ENCODE peak calls at places on chromosome 4, in eight cellular contexts. C, H, Z, O, F, Y, G and B are unnamed samples.

GRCh38 chr4:17911608-17912007 is 100.8 kb downstream of the NCAPG start:
- DNase-seq in C (no peak), H (no peak), Z (no peak), O (no peak), F (no peak), Y (no peak), G (no peak), B (no peak)

GRCh38 chr4:27886075-27886474 is 1025.4 kb downstream of the STIM2 start:
- DNase-seq in C (no peak), H (no peak), Z (no peak), O (no peak), F (no peak), Y (no peak), G (no peak), B (no peak)

GRCh38 chr4:158319880-158320279 is 109.6 kb downstream of the TMEM144 start:
- DNase-seq in C (no peak), H (no peak), Z (no peak), O (no peak), F (no peak), Y (no peak), G (no peak), B (no peak)

GRCh38 chr4:11618666-11619282 is 190.1 kb upstream of the HS3ST1 start:
- DNase-seq in C (no peak), H (no peak), Z (no peak), O (no peak), F (no peak), Y (no peak), G (no peak), B (no peak)

GRCh38 chr4:84678976-84679744 is 96.2 kb downstream of the CDS1 start:
- DNase-seq in C (no peak), H (no peak), Z (no peak), O (no peak), F (no peak), Y (no peak), G (no peak), B (no peak)

GRCh38 chr4:244471-244870 is 60.8 kb downstream of the ZNF732 start:
- DNase-seq in C (peak; percentile 35), H (peak; percentile 9), Z (peak; percentile 11), O (peak; percentile 39), F (peak; percentile 12), Y (peak; percentile 29), G (peak; percentile 72), B (no peak)

GRCh38 chr4:54971474-54971950 is 153.9 kb downstream of the KDR start:
- DNase-seq in C (peak; percentile 77), H (peak; percentile 32), Z (no peak), O (no peak), F (peak; percentile 53), Y (peak; percentile 45), G (peak; percentile 69), B (peak; percentile 35)

GRCh38 chr4:69321153-69321729 is 41.0 kb downstream of the UGT2B28 start:
- DNase-seq in C (no peak), H (peak; percentile 34), Z (no peak), O (no peak), F (no peak), Y (no peak), G (no peak), B (no peak)

GRCh38 chr4:3261411-3262207 is 12.7 kb downstream of the MSANTD1 start:
- DNase-seq in C (no peak), H (no peak), Z (no peak), O (no peak), F (no peak), Y (no peak), G (no peak), B (no peak)

GRCh38 chr4:56466910-56467283 is 520 bp upstream of the SRP72 start:
- DNase-seq in C (no peak), H (no peak), Z (no peak), O (no peak), F (no peak), Y (no peak), G (peak; percentile 43), B (no peak)

GRCh38 chr4:3651267-3651846 is 114.8 kb upstream of the ADRA2C start:
- DNase-seq in C (no peak), H (no peak), Z (no peak), O (no peak), F (no peak), Y (no peak), G (no peak), B (no peak)

GRCh38 chr4:127622923-127623754 is 9.6 kb upstream of the INTU start:
- DNase-seq in C (peak; percentile 57), H (peak; percentile 64), Z (no peak), O (no peak), F (no peak), Y (no peak), G (peak; percentile 41), B (peak; percentile 25)

GRCh38 chr4:139900964-139901376 is 235.4 kb downstream of the MGST2 start:
- DNase-seq in C (no peak), H (peak; percentile 56), Z (no peak), O (no peak), F (no peak), Y (no peak), G (no peak), B (no peak)

GRCh38 chr4:139903845-139904244 is 238.2 kb downstream of the MGST2 start:
- DNase-seq in C (no peak), H (no peak), Z (no peak), O (no peak), F (no peak), Y (no peak), G (no peak), B (no peak)

GRCh38 chr4:139901516-139902327 is 236.1 kb downstream of the MGST2 start:
- DNase-seq in C (peak; percentile 79), H (peak; percentile 71), Z (no peak), O (no peak), F (no peak), Y (no peak), G (no peak), B (no peak)

GRCh38 chr4:139904406-139904805 is 238.8 kb downstream of the MGST2 start:
- DNase-seq in C (no peak), H (no peak), Z (no peak), O (no peak), F (no peak), Y (no peak), G (no peak), B (no peak)

DNA sequence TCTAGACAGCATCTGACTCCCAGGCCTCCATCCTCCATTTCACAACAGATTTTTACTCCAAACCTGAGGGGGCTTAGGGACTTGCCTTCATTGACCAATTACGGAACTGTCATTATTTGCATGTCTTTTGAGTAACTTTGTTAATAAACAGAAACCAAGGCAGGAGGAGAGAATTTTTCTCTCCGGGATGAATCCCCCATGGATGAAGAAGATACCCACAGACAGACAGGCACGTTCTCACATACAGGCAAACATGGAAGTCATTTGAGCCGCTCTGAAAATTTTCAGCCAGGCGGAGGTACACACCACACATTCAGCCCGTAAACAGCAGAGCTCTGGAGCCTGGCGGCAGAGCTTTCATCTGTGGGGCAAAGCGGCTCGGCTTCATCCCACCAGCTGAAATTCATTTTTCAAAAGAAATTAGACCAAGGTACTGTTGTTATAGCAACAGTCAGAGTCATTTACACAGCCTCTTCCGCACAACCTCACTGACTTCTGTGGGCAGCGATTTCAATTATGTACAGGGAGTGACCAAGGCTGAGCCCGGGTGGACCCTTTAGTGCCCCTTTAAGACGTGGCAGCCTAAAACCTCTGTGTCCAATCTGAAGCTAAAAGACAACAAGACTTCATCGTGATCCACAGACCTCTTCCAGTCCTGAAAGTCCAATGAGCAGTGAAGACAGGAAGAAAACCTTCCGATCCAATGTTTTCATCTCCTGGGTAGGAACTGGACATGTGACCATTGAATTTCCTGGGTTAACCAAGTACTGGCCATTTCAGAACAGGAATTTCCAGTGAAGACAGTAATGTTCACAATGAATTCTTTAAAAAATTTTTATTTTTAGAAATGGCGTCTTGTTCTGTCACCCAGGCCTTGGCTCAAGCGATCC is 237.0 kb downstream of the MGST2 start:
- DNase-seq in C (no peak), H (no peak), Z (no peak), O (no peak), F (no peak), Y (no peak), G (no peak), B (no peak)
- H3K9ac ChIP-seq in C (peak overlapping the region; percentile 10), H (no peak overlapping the region), Z (no peak overlapping the region), O (no peak overlapping the region), F (no peak overlapping the region), Y (no peak overlapping the region), G (no peak overlapping the region), B (peak overlapping the region; percentile 38)

GRCh38 chr4:142293536-142293935 is 552.6 kb downstream of the INPP4B start:
- DNase-seq in C (no peak), H (no peak), Z (no peak), O (no peak), F (no peak), Y (no peak), G (no peak), B (peak; percentile 79)

DNA sequence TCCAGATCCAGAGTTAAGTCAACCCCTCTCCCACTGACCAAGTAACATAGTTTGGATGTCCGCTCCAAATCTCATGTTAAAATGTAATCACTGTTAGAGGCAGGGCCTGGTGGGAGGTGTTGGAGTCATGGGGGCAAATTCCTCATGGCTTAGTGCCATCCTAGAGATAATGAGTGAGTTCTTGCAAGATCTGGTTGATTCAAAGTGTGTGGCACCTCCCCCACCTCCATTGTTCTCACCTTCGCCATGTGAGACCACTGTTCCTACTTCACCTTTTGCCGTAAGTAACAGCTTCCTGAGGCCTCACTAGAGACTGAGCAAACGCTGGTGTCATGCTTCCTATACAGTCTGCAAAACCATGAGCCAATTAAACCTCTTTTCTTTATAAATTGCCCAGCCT is 548.8 kb downstream of the INPP4B start:
- DNase-seq in C (no peak), H (no peak), Z (no peak), O (no peak), F (no peak), Y (no peak), G (no peak), B (no peak)
- H3K79me2 ChIP-seq in C (no peaks in the 10 kb centered on the region), H (peaks cover 66% of the 10 kb centered on the region), Z (no peaks in the 10 kb centered on the region), O (no peaks in the 10 kb centered on the region), F (no peaks in the 10 kb centered on the region), Y (no peaks in the 10 kb centered on the region), G (no peaks in the 10 kb centered on the region), B (no peaks in the 10 kb centered on the region)

DNA sequence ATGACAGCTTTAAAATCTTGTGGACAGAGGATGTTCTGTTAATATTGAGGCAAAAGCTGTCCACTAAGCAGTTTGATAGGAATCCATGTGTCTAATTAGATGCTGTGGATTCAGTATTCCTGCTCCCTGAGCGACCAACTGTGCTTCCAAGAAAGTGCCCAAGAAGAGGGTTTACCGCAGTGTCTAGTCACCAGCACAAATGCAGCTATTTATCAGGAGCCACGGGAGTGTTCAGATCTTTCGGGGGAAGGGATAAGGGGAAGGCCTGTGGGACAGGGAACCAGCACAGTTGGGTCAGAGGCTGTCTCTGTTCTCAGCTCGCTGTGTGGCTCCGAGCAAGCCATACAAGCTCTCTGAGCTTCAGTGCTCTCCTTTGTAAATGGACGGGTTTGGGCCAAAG is 132.9 kb downstream of the AFAP1 start:
- DNase-seq in C (no peak), H (no peak), Z (no peak), O (no peak), F (no peak), Y (no peak), G (no peak), B (peak; percentile 49)
- H3K9ac ChIP-seq in C (peak overlapping the region; percentile 91), H (no peak overlapping the region), Z (no peak overlapping the region), O (no peak overlapping the region), F (no peak overlapping the region), Y (no peak overlapping the region), G (no peak overlapping the region), B (peak overlapping the region; percentile 71)

GRCh38 chr4:26861434-26862186 is 969 bp downstream of the STIM2 start:
- DNase-seq in C (peak; percentile 67), H (peak; percentile 66), Z (no peak), O (no peak), F (no peak), Y (peak; percentile 30), G (peak; percentile 61), B (peak; percentile 55)
- H3K79me2 ChIP-seq in C (peaks cover 19% of the 10 kb centered on the region), H (peaks cover 71% of the 10 kb centered on the region), Z (peaks cover 56% of the 10 kb centered on the region), O (no peaks in the 10 kb centered on the region), F (peaks cover 71% of the 10 kb centered on the region), Y (peaks cover 47% of the 10 kb centered on the region), G (peaks cover 6% of the 10 kb centered on the region), B (peaks cover 51% of the 10 kb centered on the region)